ENCODE peak calls at places on chromosomes 2 and 18, in nine cellular contexts. H is KG1; G is hepatic stellate cell; A is RPMI7951; F is epithelial cell of esophagus; B is IMR-90; P is pancreas; X is bronchial epithelial cell; J is stimulated activated naive CD8-positive, alpha-beta T cell treated with anti-CD3 and anti-CD28 coated beads, Interleukin-15, amount 100 ng/mL, for 72 hours. C is an unnamed sample.

GRCh38 chr2:49288902-49289680 is 134.8 kb upstream of the FSHR start:
- DNase-seq in H (no peak), G (no peak), A (no peak), F (no peak), B (no peak), P (no peak), X (no peak), J (no peak), C (peak)

GRCh38 chr2:202494300-202494699 is 118.2 kb downstream of the BMPR2 start:
- DNase-seq in H (no peak), G (peak), A (peak), F (peak), B (peak), P (no peak), X (peak), J (no peak), C (peak)

GRCh38 chr18:65753520-65753919 is 2.7 kb downstream of the CDH7 start:
- DNase-seq in H (no peak), G (no peak), A (no peak), F (peak), B (no peak), P (no peak), X (peak), J (no peak), C (peak)

GRCh38 chr2:147224070-147224469 is 620.8 kb upstream of the ACVR2A start:
- DNase-seq in H (no peak), G (no peak), A (no peak), F (peak), B (no peak), P (no peak), X (peak), J (no peak), C (no peak)

GRCh38 chr2:170814551-170815245 is 2.0 kb upstream of the GAD1 start:
- DNase-seq in H (no peak), G (no peak), A (no peak), F (no peak), B (no peak), P (no peak), X (no peak), J (no peak), C (no peak)

GRCh38 chr2:46998551-46998950 is 82.9 kb upstream of the MCFD2 start:
- DNase-seq in H (no peak), G (no peak), A (no peak), F (no peak), B (no peak), P (no peak), X (no peak), J (no peak), C (no peak)

GRCh38 chr2:220499281-220499680 is 871.9 kb downstream of the SLC4A3 start:
- DNase-seq in H (no peak), G (peak), A (peak), F (peak), B (peak), P (no peak), X (peak), J (no peak), C (peak)

GRCh38 chr2:112603731-112604130 is 19.3 kb downstream of the CHCHD5 start:
- DNase-seq in H (no peak), G (no peak), A (no peak), F (no peak), B (no peak), P (no peak), X (no peak), J (no peak), C (no peak)

GRCh38 chr2:58553937-58554336 is 312.8 kb upstream of the FANCL start:
- DNase-seq in H (no peak), G (no peak), A (no peak), F (peak), B (no peak), P (no peak), X (peak), J (no peak), C (no peak)

GRCh38 chr2:10357193-10357592 is 54.5 kb downstream of the HPCAL1 start:
- DNase-seq in H (no peak), G (no peak), A (no peak), F (no peak), B (no peak), P (no peak), X (no peak), J (no peak), C (no peak)

GRCh38 chr2:11481789-11482472 is 16.0 kb upstream of the E2F6 start:
- DNase-seq in H (no peak), G (no peak), A (no peak), F (no peak), B (no peak), P (no peak), X (no peak), J (no peak), C (no peak)

GRCh38 chr2:190186238-190186637 is 123.7 kb upstream of the MSTN start:
- DNase-seq in H (no peak), G (no peak), A (no peak), F (no peak), B (peak), P (no peak), X (no peak), J (no peak), C (no peak)

GRCh38 chr2:9738718-9739496 is 104.4 kb upstream of the TAF1B start:
- DNase-seq in H (no peak), G (peak), A (no peak), F (no peak), B (no peak), P (no peak), X (no peak), J (no peak), C (peak)

GRCh38 chr18:11163668-11164067 is 14.3 kb upstream of the PIEZO2 start:
- DNase-seq in H (no peak), G (peak), A (no peak), F (no peak), B (peak), P (no peak), X (no peak), J (no peak), C (peak)

GRCh38 chr2:210038078-210038477 is 35.6 kb downstream of the RPE start:
- DNase-seq in H (no peak), G (no peak), A (no peak), F (no peak), B (no peak), P (no peak), X (no peak), J (no peak), C (no peak)

GRCh38 chr2:51027968-51028367 is 4.0 kb downstream of the NRXN1 start:
- DNase-seq in H (no peak), G (no peak), A (no peak), F (no peak), B (no peak), P (no peak), X (no peak), J (no peak), C (no peak)

GRCh38 chr2:160868891-160869290 is 291.3 kb upstream of the TANK start:
- DNase-seq in H (no peak), G (no peak), A (no peak), F (no peak), B (peak), P (no peak), X (no peak), J (no peak), C (peak)

GRCh38 chr18:44914028-44914427 is 233.3 kb downstream of the SETBP1 start:
- DNase-seq in H (no peak), G (no peak), A (no peak), F (peak), B (no peak), P (no peak), X (peak), J (no peak), C (no peak)

GRCh38 chr2:74425523-74425922 is 4.0 kb downstream of the WDR54 start:
- DNase-seq in H (no peak), G (no peak), A (no peak), F (peak), B (no peak), P (no peak), X (peak), J (no peak), C (no peak)

GRCh38 chr18:70172225-70172624 is 33.3 kb downstream of the RTTN start:
- DNase-seq in H (no peak), G (no peak), A (no peak), F (peak), B (peak), P (no peak), X (peak), J (no peak), C (peak)

GRCh38 chr2:127007652-127008051 is 99.3 kb downstream of the BIN1 start:
- DNase-seq in H (no peak), G (peak), A (peak), F (peak), B (peak), P (no peak), X (peak), J (no peak), C (peak)

GRCh38 chr18:78767648-78768071 is 212.0 kb upstream of the SALL3 start:
- DNase-seq in H (no peak), G (no peak), A (no peak), F (no peak), B (no peak), P (no peak), X (no peak), J (no peak), C (no peak)

GRCh38 chr2:72112421-72112820 is 35.2 kb downstream of the CYP26B1 start:
- DNase-seq in H (no peak), G (no peak), A (peak), F (peak), B (peak), P (no peak), X (peak), J (no peak), C (peak)

GRCh38 chr2:204024503-204024902 is 87.9 kb downstream of the ICOS start:
- DNase-seq in H (no peak), G (no peak), A (peak), F (peak), B (peak), P (no peak), X (peak), J (no peak), C (peak)

GRCh38 chr2:118062048-118062447 is 26.2 kb upstream of the INSIG2 start:
- DNase-seq in H (no peak), G (no peak), A (no peak), F (no peak), B (no peak), P (no peak), X (no peak), J (no peak), C (no peak)

C was measured in fibroblast of pulmonary artery.